ENCODE peak calls at places on chromosomes 11 and 22, in five cellular contexts. One of them, this sample, is unnamed.

GRCh38 chr11:62153087-62153395 is 29.2 kb downstream of the INCENP start:
- DNase-seq in fibroblast of villous mesenchyme: no peak
- DNase-seq in CD4-positive, alpha-beta T cell: no peak
- DNase-seq in cardiac muscle cell: no peak
- DNase-seq in activated CD4-positive, CD25-positive, alpha-beta regulatory T cell: no peak
- DNase-seq in this sample: no peak

GRCh38 chr11:45857834-45858492 is 10.7 kb downstream of the CRY2 start:
- DNase-seq in fibroblast of villous mesenchyme: peak; percentile 74
- DNase-seq in CD4-positive, alpha-beta T cell: no peak
- DNase-seq in cardiac muscle cell: peak; percentile 61
- DNase-seq in activated CD4-positive, CD25-positive, alpha-beta regulatory T cell: no peak
- DNase-seq in this sample: peak; percentile 78

GRCh38 chr11:18204771-18205170 is 31.8 kb downstream of the SAA4 start:
- DNase-seq in fibroblast of villous mesenchyme: no peak
- DNase-seq in CD4-positive, alpha-beta T cell: no peak
- DNase-seq in cardiac muscle cell: no peak
- DNase-seq in activated CD4-positive, CD25-positive, alpha-beta regulatory T cell: no peak
- DNase-seq in this sample: no peak

GRCh38 chr11:37509471-37509870 is 911.4 kb upstream of the RAG2 start:
- DNase-seq in fibroblast of villous mesenchyme: no peak
- DNase-seq in CD4-positive, alpha-beta T cell: no peak
- DNase-seq in cardiac muscle cell: no peak
- DNase-seq in activated CD4-positive, CD25-positive, alpha-beta regulatory T cell: no peak
- DNase-seq in this sample: no peak

GRCh38 chr11:126403039-126403438 is 47.6 kb downstream of the ST3GAL4 start:
- DNase-seq in fibroblast of villous mesenchyme: no peak
- DNase-seq in CD4-positive, alpha-beta T cell: no peak
- DNase-seq in cardiac muscle cell: no peak
- DNase-seq in activated CD4-positive, CD25-positive, alpha-beta regulatory T cell: no peak
- DNase-seq in this sample: no peak

GRCh38 chr11:117985953-117986887 is at the start of gene IL10RA:
- DNase-seq in fibroblast of villous mesenchyme: peak; percentile 36
- DNase-seq in CD4-positive, alpha-beta T cell: peak; percentile 57
- DNase-seq in cardiac muscle cell: peak; percentile 85
- DNase-seq in activated CD4-positive, CD25-positive, alpha-beta regulatory T cell: peak; percentile 60
- DNase-seq in this sample: peak; percentile 78

GRCh38 chr11:14075118-14075601 is 112.6 kb downstream of the SPON1 start:
- DNase-seq in fibroblast of villous mesenchyme: no peak
- DNase-seq in CD4-positive, alpha-beta T cell: peak; percentile 71
- DNase-seq in cardiac muscle cell: no peak
- DNase-seq in activated CD4-positive, CD25-positive, alpha-beta regulatory T cell: no peak
- DNase-seq in this sample: no peak

GRCh38 chr11:68010058-68011041 is at the start of gene ALDH3B1:
- DNase-seq in fibroblast of villous mesenchyme: peak; percentile 93
- DNase-seq in CD4-positive, alpha-beta T cell: no peak
- DNase-seq in cardiac muscle cell: peak; percentile 17
- DNase-seq in activated CD4-positive, CD25-positive, alpha-beta regulatory T cell: no peak
- DNase-seq in this sample: peak; percentile 67

GRCh38 chr11:56916609-56917008 is 72.1 kb upstream of the OR5AK2 start:
- DNase-seq in fibroblast of villous mesenchyme: no peak
- DNase-seq in CD4-positive, alpha-beta T cell: no peak
- DNase-seq in cardiac muscle cell: no peak
- DNase-seq in activated CD4-positive, CD25-positive, alpha-beta regulatory T cell: no peak
- DNase-seq in this sample: no peak

GRCh38 chr11:2943711-2944118 is 14.5 kb upstream of the PHLDA2 start:
- DNase-seq in fibroblast of villous mesenchyme: no peak
- DNase-seq in CD4-positive, alpha-beta T cell: no peak
- DNase-seq in cardiac muscle cell: no peak
- DNase-seq in activated CD4-positive, CD25-positive, alpha-beta regulatory T cell: no peak
- DNase-seq in this sample: no peak

GRCh38 chr22:31647921-31648320 is 14.1 kb downstream of the PISD start:
- DNase-seq in fibroblast of villous mesenchyme: no peak
- DNase-seq in CD4-positive, alpha-beta T cell: no peak
- DNase-seq in cardiac muscle cell: no peak
- DNase-seq in activated CD4-positive, CD25-positive, alpha-beta regulatory T cell: no peak
- DNase-seq in this sample: no peak

GRCh38 chr11:5809905-5810792 is 1.4 kb downstream of the OR52N2 start:
- DNase-seq in fibroblast of villous mesenchyme: no peak
- DNase-seq in CD4-positive, alpha-beta T cell: no peak
- DNase-seq in cardiac muscle cell: no peak
- DNase-seq in activated CD4-positive, CD25-positive, alpha-beta regulatory T cell: no peak
- DNase-seq in this sample: no peak

GRCh38 chr11:62573592-62574362 is at the start of gene EEF1G:
- DNase-seq in fibroblast of villous mesenchyme: peak; percentile 100
- DNase-seq in CD4-positive, alpha-beta T cell: peak; percentile 99
- DNase-seq in cardiac muscle cell: peak; percentile 100
- DNase-seq in activated CD4-positive, CD25-positive, alpha-beta regulatory T cell: peak; percentile 89
- DNase-seq in this sample: peak; percentile 100

GRCh38 chr11:33272338-33273107 is 15.3 kb downstream of the HIPK3 start:
- DNase-seq in fibroblast of villous mesenchyme: no peak
- DNase-seq in CD4-positive, alpha-beta T cell: no peak
- DNase-seq in cardiac muscle cell: no peak
- DNase-seq in activated CD4-positive, CD25-positive, alpha-beta regulatory T cell: no peak
- DNase-seq in this sample: no peak

GRCh38 chr11:11020747-11021149 is 162.9 kb upstream of the ZBED5 start:
- DNase-seq in fibroblast of villous mesenchyme: no peak
- DNase-seq in CD4-positive, alpha-beta T cell: no peak
- DNase-seq in cardiac muscle cell: peak; percentile 4
- DNase-seq in activated CD4-positive, CD25-positive, alpha-beta regulatory T cell: no peak
- DNase-seq in this sample: no peak

GRCh38 chr11:77525455-77526091 is 51.7 kb upstream of the PAK1 start:
- DNase-seq in fibroblast of villous mesenchyme: no peak
- DNase-seq in CD4-positive, alpha-beta T cell: no peak
- DNase-seq in cardiac muscle cell: no peak
- DNase-seq in activated CD4-positive, CD25-positive, alpha-beta regulatory T cell: no peak
- DNase-seq in this sample: no peak

GRCh38 chr11:69644071-69644961 is 3.4 kb downstream of the CCND1 start:
- DNase-seq in fibroblast of villous mesenchyme: peak; percentile 94
- DNase-seq in CD4-positive, alpha-beta T cell: no peak
- DNase-seq in cardiac muscle cell: peak; percentile 74
- DNase-seq in activated CD4-positive, CD25-positive, alpha-beta regulatory T cell: no peak
- DNase-seq in this sample: peak; percentile 71

GRCh38 chr11:102495161-102496042 is 35.1 kb downstream of the MMP7 start:
- DNase-seq in fibroblast of villous mesenchyme: peak; percentile 88
- DNase-seq in CD4-positive, alpha-beta T cell: peak; percentile 20
- DNase-seq in cardiac muscle cell: peak; percentile 81
- DNase-seq in activated CD4-positive, CD25-positive, alpha-beta regulatory T cell: no peak
- DNase-seq in this sample: peak; percentile 36

GRCh38 chr11:9276571-9276970 is 11.4 kb upstream of the DENND5A start:
- DNase-seq in fibroblast of villous mesenchyme: no peak
- DNase-seq in CD4-positive, alpha-beta T cell: no peak
- DNase-seq in cardiac muscle cell: no peak
- DNase-seq in activated CD4-positive, CD25-positive, alpha-beta regulatory T cell: no peak
- DNase-seq in this sample: no peak

GRCh38 chr22:46879083-46879482 is 116.6 kb downstream of the TBC1D22A start:
- DNase-seq in fibroblast of villous mesenchyme: no peak
- DNase-seq in CD4-positive, alpha-beta T cell: no peak
- DNase-seq in cardiac muscle cell: no peak
- DNase-seq in activated CD4-positive, CD25-positive, alpha-beta regulatory T cell: no peak
- DNase-seq in this sample: no peak

GRCh38 chr11:73340164-73340563 is 32.1 kb downstream of the ARHGEF17 start:
- DNase-seq in fibroblast of villous mesenchyme: no peak
- DNase-seq in CD4-positive, alpha-beta T cell: no peak
- DNase-seq in cardiac muscle cell: no peak
- DNase-seq in activated CD4-positive, CD25-positive, alpha-beta regulatory T cell: no peak
- DNase-seq in this sample: no peak

GRCh38 chr11:13931356-13931755 is 31.2 kb upstream of the SPON1 start:
- DNase-seq in fibroblast of villous mesenchyme: no peak
- DNase-seq in CD4-positive, alpha-beta T cell: no peak
- DNase-seq in cardiac muscle cell: no peak
- DNase-seq in activated CD4-positive, CD25-positive, alpha-beta regulatory T cell: no peak
- DNase-seq in this sample: no peak

GRCh38 chr22:44707178-44707577 is 5.2 kb downstream of the PRR5 start:
- DNase-seq in fibroblast of villous mesenchyme: no peak
- DNase-seq in CD4-positive, alpha-beta T cell: no peak
- DNase-seq in cardiac muscle cell: no peak
- DNase-seq in activated CD4-positive, CD25-positive, alpha-beta regulatory T cell: no peak
- DNase-seq in this sample: no peak

GRCh38 chr11:48047616-48048015 is 67.3 kb downstream of the PTPRJ start:
- DNase-seq in fibroblast of villous mesenchyme: peak; percentile 59
- DNase-seq in CD4-positive, alpha-beta T cell: no peak
- DNase-seq in cardiac muscle cell: no peak
- DNase-seq in activated CD4-positive, CD25-positive, alpha-beta regulatory T cell: no peak
- DNase-seq in this sample: no peak

GRCh38 chr11:20021212-20021611 is 139.1 kb downstream of the DBX1 start:
- DNase-seq in fibroblast of villous mesenchyme: no peak
- DNase-seq in CD4-positive, alpha-beta T cell: no peak
- DNase-seq in cardiac muscle cell: no peak
- DNase-seq in activated CD4-positive, CD25-positive, alpha-beta regulatory T cell: no peak
- DNase-seq in this sample: no peak

GRCh38 chr11:119797137-119797611 is 68.2 kb upstream of the NECTIN1 start:
- DNase-seq in fibroblast of villous mesenchyme: no peak
- DNase-seq in CD4-positive, alpha-beta T cell: no peak
- DNase-seq in cardiac muscle cell: peak; percentile 30
- DNase-seq in activated CD4-positive, CD25-positive, alpha-beta regulatory T cell: no peak
- DNase-seq in this sample: no peak

GRCh38 chr11:94728541-94728940 is 39.6 kb upstream of the AMOTL1 start:
- DNase-seq in fibroblast of villous mesenchyme: no peak
- DNase-seq in CD4-positive, alpha-beta T cell: no peak
- DNase-seq in cardiac muscle cell: no peak
- DNase-seq in activated CD4-positive, CD25-positive, alpha-beta regulatory T cell: no peak
- DNase-seq in this sample: no peak

GRCh38 chr11:101915811-101916291 is 471 bp downstream of the ANGPTL5 start:
- DNase-seq in fibroblast of villous mesenchyme: peak; percentile 47
- DNase-seq in CD4-positive, alpha-beta T cell: no peak
- DNase-seq in cardiac muscle cell: no peak
- DNase-seq in activated CD4-positive, CD25-positive, alpha-beta regulatory T cell: no peak
- DNase-seq in this sample: no peak

GRCh38 chr11:75325713-75326438 is 25.6 kb downstream of the ARRB1 start:
- DNase-seq in fibroblast of villous mesenchyme: peak; percentile 89
- DNase-seq in CD4-positive, alpha-beta T cell: no peak
- DNase-seq in cardiac muscle cell: no peak
- DNase-seq in activated CD4-positive, CD25-positive, alpha-beta regulatory T cell: no peak
- DNase-seq in this sample: no peak

This sample was measured in testis.